ENCODE peak calls at places on chromosomes 5 and 9, in seven cellular contexts. U is GM12878, H is SK-N-SH, Z is H1, T is HCT116, X is K562, D is HepG2. B is an unnamed sample.

GRCh38 chr9:109251080-109251775 is 69.6 kb downstream of the EPB41L4B start:
- DNase-seq in U (no peak), H (no peak), Z (no peak), T (no peak), X (no peak), D (peak), B (no peak)

GRCh38 chr5:100905259-100905914 is 2.3 kb upstream of the ST8SIA4 start:
- DNase-seq in U (no peak), H (no peak), Z (no peak), T (no peak), X (no peak), D (no peak), B (no peak)

GRCh38 chr9:138053996-138054752 is 176.6 kb downstream of the CACNA1B start:
- DNase-seq in U (no peak), H (no peak), Z (no peak), T (no peak), X (no peak), D (no peak), B (peak)

GRCh38 chr9:4980046-4980727 is 4.9 kb upstream of the JAK2 start:
- DNase-seq in U (no peak), H (no peak), Z (no peak), T (no peak), X (no peak), D (no peak), B (no peak)

GRCh38 chr5:157670662-157671591 is at the start of gene C5orf52:
- DNase-seq in U (peak), H (peak), Z (no peak), T (no peak), X (no peak), D (peak), B (no peak)

GRCh38 chr5:126443374-126443851 is 20.2 kb downstream of the GRAMD2B start:
- DNase-seq in U (peak), H (no peak), Z (no peak), T (no peak), X (no peak), D (peak), B (no peak)

GRCh38 chr5:5432020-5432707 is 9.7 kb downstream of the ICE1 start:
- DNase-seq in U (no peak), H (no peak), Z (no peak), T (no peak), X (no peak), D (no peak), B (no peak)

GRCh38 chr5:42595597-42595996 is 161.0 kb upstream of the CCDC152 start:
- DNase-seq in U (no peak), H (no peak), Z (no peak), T (no peak), X (no peak), D (no peak), B (no peak)

GRCh38 chr5:170464280-170465127 is 39.3 kb upstream of the KCNIP1 start:
- DNase-seq in U (no peak), H (no peak), Z (no peak), T (no peak), X (no peak), D (peak), B (no peak)

GRCh38 chr9:124381073-124381945 is 33.9 kb downstream of the PSMB7 start:
- DNase-seq in U (no peak), H (no peak), Z (no peak), T (no peak), X (no peak), D (no peak), B (no peak)

GRCh38 chr5:156559955-156560354 is 233.0 kb downstream of the SGCD start:
- DNase-seq in U (no peak), H (no peak), Z (no peak), T (no peak), X (no peak), D (no peak), B (no peak)

GRCh38 chr5:144433893-144434292 is 263.2 kb downstream of the KCTD16 start:
- DNase-seq in U (no peak), H (no peak), Z (no peak), T (no peak), X (no peak), D (no peak), B (no peak)

GRCh38 chr9:15149450-15149849 is 157.6 kb downstream of the TTC39B start:
- DNase-seq in U (no peak), H (no peak), Z (no peak), T (no peak), X (no peak), D (no peak), B (no peak)

GRCh38 chr9:96293481-96293880 is 8.5 kb downstream of the HSD17B3 start:
- DNase-seq in U (no peak), H (no peak), Z (no peak), T (peak), X (no peak), D (no peak), B (no peak)

GRCh38 chr9:97766092-97766491 is 69.0 kb upstream of the XPA start:
- DNase-seq in U (no peak), H (no peak), Z (no peak), T (no peak), X (no peak), D (no peak), B (no peak)

GRCh38 chr9:16361939-16362338 is 508.5 kb downstream of the BNC2 start:
- DNase-seq in U (no peak), H (no peak), Z (no peak), T (no peak), X (no peak), D (no peak), B (no peak)

GRCh38 chr5:110371725-110372041 is 354.8 kb downstream of the TMEM232 start:
- DNase-seq in U (peak), H (no peak), Z (no peak), T (no peak), X (no peak), D (no peak), B (no peak)

GRCh38 chr9:114339130-114339908 is 9.7 kb downstream of the ORM2 start:
- DNase-seq in U (peak), H (peak), Z (peak), T (no peak), X (peak), D (peak), B (peak)

GRCh38 chr5:1515311-1515920 is 8.3 kb downstream of the LPCAT1 start:
- DNase-seq in U (no peak), H (peak), Z (no peak), T (no peak), X (peak), D (no peak), B (no peak)

GRCh38 chr5:69414885-69415583 is at the start of gene MARVELD2:
- DNase-seq in U (no peak), H (peak), Z (peak), T (peak), X (no peak), D (peak), B (peak)

GRCh38 chr9:113568481-113569321 is 105.2 kb downstream of the RGS3 start:
- DNase-seq in U (no peak), H (peak), Z (no peak), T (no peak), X (no peak), D (no peak), B (no peak)

GRCh38 chr5:126998895-126999570 is 31.3 kb downstream of the MARCHF3 start:
- DNase-seq in U (no peak), H (no peak), Z (no peak), T (no peak), X (no peak), D (no peak), B (no peak)

GRCh38 chr9:110623462-110624025 is 44.0 kb upstream of the SVEP1 start:
- DNase-seq in U (peak), H (peak), Z (no peak), T (peak), X (peak), D (peak), B (peak)

GRCh38 chr9:72526901-72527800 is 5.7 kb downstream of the TMC1 start:
- DNase-seq in U (peak), H (peak), Z (peak), T (peak), X (peak), D (peak), B (no peak)

GRCh38 chr9:90789862-90790261 is 11.8 kb upstream of the SYK start:
- DNase-seq in U (no peak), H (no peak), Z (no peak), T (no peak), X (no peak), D (no peak), B (no peak)

GRCh38 chr5:95669540-95669939 is 13.3 kb downstream of the SPATA9 start:
- DNase-seq in U (no peak), H (no peak), Z (no peak), T (no peak), X (no peak), D (no peak), B (no peak)

GRCh38 chr9:129177443-129177790 is 644 bp downstream of the IER5L start:
- DNase-seq in U (no peak), H (peak), Z (no peak), T (no peak), X (peak), D (no peak), B (no peak)

GRCh38 chr5:10555134-10555733 is 8.6 kb upstream of the ANKRD33B start:
- DNase-seq in U (no peak), H (peak), Z (no peak), T (no peak), X (no peak), D (no peak), B (peak)

GRCh38 chr9:89748020-89748670 is 143.3 kb downstream of the GADD45G start:
- DNase-seq in U (no peak), H (no peak), Z (no peak), T (no peak), X (no peak), D (no peak), B (no peak)

GRCh38 chr9:95024097-95024671 is 293.3 kb downstream of the FANCC start:
- DNase-seq in U (no peak), H (no peak), Z (no peak), T (no peak), X (no peak), D (peak), B (no peak)

GRCh38 chr5:135391869-135392255 is 7.2 kb downstream of the MACROH2A1 start:
- DNase-seq in U (no peak), H (no peak), Z (no peak), T (no peak), X (no peak), D (no peak), B (no peak)

GRCh38 chr9:134538856-134539562 is 102.6 kb upstream of the COL5A1 start:
- DNase-seq in U (no peak), H (no peak), Z (no peak), T (no peak), X (no peak), D (no peak), B (no peak)

GRCh38 chr5:172886974-172887491 is 53.0 kb downstream of the ERGIC1 start:
- DNase-seq in U (no peak), H (no peak), Z (no peak), T (no peak), X (no peak), D (peak), B (no peak)

GRCh38 chr5:172886396-172886932 is 52.4 kb downstream of the ERGIC1 start:
- DNase-seq in U (no peak), H (no peak), Z (no peak), T (no peak), X (no peak), D (no peak), B (no peak)

GRCh38 chr5:172885594-172886340 is 51.7 kb downstream of the ERGIC1 start:
- DNase-seq in U (no peak), H (no peak), Z (no peak), T (no peak), X (no peak), D (no peak), B (no peak)

GRCh38 chr5:172890659-172891058 is 56.6 kb downstream of the ERGIC1 start:
- DNase-seq in U (no peak), H (no peak), Z (no peak), T (no peak), X (no peak), D (no peak), B (no peak)

DNA sequence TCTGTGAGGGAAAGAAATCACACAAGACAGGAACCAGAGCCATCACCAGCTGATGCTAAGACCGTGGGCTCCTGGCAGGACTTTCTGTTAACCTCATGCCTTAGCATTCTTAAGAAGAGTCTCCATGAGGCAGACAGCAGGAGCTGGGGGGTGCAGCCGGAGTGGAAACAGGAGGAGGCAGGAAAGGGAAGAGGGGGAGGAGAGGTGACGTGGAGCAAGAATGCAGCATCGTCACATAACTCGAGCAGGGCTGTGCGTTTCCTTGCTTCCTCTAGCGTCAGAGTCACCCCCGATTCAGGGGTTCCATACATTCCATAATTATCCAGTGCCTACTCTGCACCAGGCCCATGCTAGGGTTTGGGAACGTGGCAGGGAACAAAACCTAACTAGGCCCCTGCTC is 53.7 kb downstream of the ERGIC1 start:
- DNase-seq in U (no peak), H (no peak), Z (no peak), T (no peak), X (no peak), D (no peak), B (no peak)
- TF ChIP-seq JUND in U (no peak), H (no peak), Z (no peak), T (no peak), X (no peak), D (no peak), B (no peak)

GRCh38 chr9:92771309-92771708 is 6.7 kb upstream of the BICD2 start:
- DNase-seq in U (no peak), H (no peak), Z (no peak), T (no peak), X (no peak), D (no peak), B (no peak)
- TF ChIP-seq JUND in U (no peak), H (no peak), Z (no peak), T (no peak), X (no peak), D (no peak), B (no peak)

GRCh38 chr9:77455312-77455927 is 192.7 kb downstream of the GNA14 start:
- DNase-seq in U (no peak), H (no peak), Z (no peak), T (peak), X (peak), D (peak), B (peak)
- TF ChIP-seq JUND in U (no peak), H (no peak), Z (no peak), T (no peak), X (no peak), D (no peak), B (no peak)

GRCh38 chr5:167241436-167242067 is 1049.9 kb upstream of the WWC1 start:
- DNase-seq in U (no peak), H (no peak), Z (no peak), T (no peak), X (no peak), D (no peak), B (no peak)

GRCh38 chr5:167244583-167244982 is 1046.9 kb upstream of the WWC1 start:
- DNase-seq in U (no peak), H (peak), Z (peak), T (no peak), X (no peak), D (no peak), B (no peak)

GRCh38 chr5:167248262-167248661 is 1043.2 kb upstream of the WWC1 start:
- DNase-seq in U (no peak), H (no peak), Z (no peak), T (no peak), X (no peak), D (no peak), B (no peak)

GRCh38 chr5:167250996-167251395 is 1040.4 kb upstream of the WWC1 start:
- DNase-seq in U (no peak), H (no peak), Z (no peak), T (no peak), X (no peak), D (no peak), B (no peak)

DNA sequence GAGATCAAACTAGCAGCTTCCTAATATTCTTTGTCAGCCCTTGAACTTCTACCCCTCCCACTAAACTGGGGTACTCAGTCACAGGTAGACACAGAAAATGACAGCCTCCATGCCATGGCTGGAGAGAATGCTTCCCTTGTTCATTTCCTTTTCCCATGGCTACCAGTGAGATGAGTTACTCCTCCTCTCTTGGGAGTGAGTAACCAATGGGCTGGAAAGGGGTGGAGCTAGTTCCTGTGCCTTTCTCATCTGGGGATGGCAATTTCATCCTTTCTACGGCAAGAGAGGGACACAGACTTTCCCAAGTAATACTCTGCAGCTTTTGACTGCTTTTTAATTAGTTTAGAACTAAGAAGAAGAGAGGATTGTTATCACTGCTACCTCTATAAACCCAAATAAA is 1045.6 kb upstream of the WWC1 start:
- DNase-seq in U (no peak), H (no peak), Z (no peak), T (no peak), X (no peak), D (no peak), B (peak)
- TF ChIP-seq JUND in U (no peak), H (no peak), Z (no peak), T (no peak), X (no peak), D (no peak), B (no peak)

GRCh38 chr9:17531642-17532254 is 47.1 kb upstream of the SH3GL2 start:
- DNase-seq in U (no peak), H (peak), Z (no peak), T (peak), X (peak), D (peak), B (peak)
- TF ChIP-seq JUND in U (no peak), H (no peak), Z (no peak), T (no peak), X (no peak), D (no peak), B (no peak)

GRCh38 chr5:56620903-56621680 is 194.3 kb upstream of the MAP3K1 start:
- DNase-seq in U (no peak), H (no peak), Z (no peak), T (no peak), X (no peak), D (no peak), B (no peak)

GRCh38 chr5:56622146-56622545 is 193.2 kb upstream of the MAP3K1 start:
- DNase-seq in U (no peak), H (no peak), Z (no peak), T (no peak), X (no peak), D (no peak), B (no peak)

GRCh38 chr5:56625577-56625976 is 189.8 kb upstream of the MAP3K1 start:
- DNase-seq in U (no peak), H (no peak), Z (no peak), T (no peak), X (no peak), D (no peak), B (no peak)
- TF ChIP-seq JUND in U (no peak), H (peak), Z (no peak), T (no peak), X (no peak), D (no peak), B (no peak)

DNA sequence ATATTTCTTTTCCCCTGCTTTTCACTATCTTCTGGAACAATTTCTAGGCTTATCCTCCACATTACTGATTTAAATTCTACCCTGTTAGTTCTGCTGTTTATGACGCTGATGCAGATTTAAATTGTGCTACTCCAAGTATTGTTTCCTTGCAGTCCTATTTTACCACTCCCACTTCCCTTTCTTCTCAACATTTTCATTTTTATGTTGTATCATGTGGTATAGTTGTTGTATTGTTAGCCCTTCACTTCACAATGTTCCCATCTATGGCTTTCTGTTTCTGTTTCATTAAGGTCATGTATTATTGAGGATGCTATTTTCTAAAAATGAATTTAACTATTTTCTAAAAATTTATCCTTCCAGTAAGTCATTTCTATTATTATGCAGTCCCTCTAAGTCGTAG is 254.4 kb downstream of the NDUFS4 start:
- DNase-seq in U (no peak), H (no peak), Z (no peak), T (no peak), X (no peak), D (no peak), B (no peak)
- TF ChIP-seq JUND in U (no peak), H (no peak), Z (no peak), T (no peak), X (no peak), D (no peak), B (no peak)

GRCh38 chr9:29701536-29701935 is 2128.3 kb upstream of the C9orf72 start:
- DNase-seq in U (no peak), H (no peak), Z (no peak), T (no peak), X (no peak), D (no peak), B (no peak)
- TF ChIP-seq JUND in U (no peak), H (no peak), Z (no peak), T (no peak), X (no peak), D (no peak), B (no peak)

GRCh38 chr5:139459451-139459934 is 3.0 kb downstream of the ECSCR start:
- DNase-seq in U (peak), H (peak), Z (no peak), T (no peak), X (no peak), D (peak), B (no peak)

GRCh38 chr5:139457653-139458306 is 4.8 kb downstream of the ECSCR start:
- DNase-seq in U (no peak), H (no peak), Z (no peak), T (no peak), X (no peak), D (no peak), B (no peak)

GRCh38 chr5:139457241-139457640 is 5.3 kb downstream of the ECSCR start:
- DNase-seq in U (no peak), H (no peak), Z (no peak), T (no peak), X (no peak), D (no peak), B (no peak)

GRCh38 chr5:139460457-139460856 is 2.1 kb downstream of the ECSCR start:
- DNase-seq in U (no peak), H (no peak), Z (no peak), T (no peak), X (no peak), D (no peak), B (no peak)

DNA sequence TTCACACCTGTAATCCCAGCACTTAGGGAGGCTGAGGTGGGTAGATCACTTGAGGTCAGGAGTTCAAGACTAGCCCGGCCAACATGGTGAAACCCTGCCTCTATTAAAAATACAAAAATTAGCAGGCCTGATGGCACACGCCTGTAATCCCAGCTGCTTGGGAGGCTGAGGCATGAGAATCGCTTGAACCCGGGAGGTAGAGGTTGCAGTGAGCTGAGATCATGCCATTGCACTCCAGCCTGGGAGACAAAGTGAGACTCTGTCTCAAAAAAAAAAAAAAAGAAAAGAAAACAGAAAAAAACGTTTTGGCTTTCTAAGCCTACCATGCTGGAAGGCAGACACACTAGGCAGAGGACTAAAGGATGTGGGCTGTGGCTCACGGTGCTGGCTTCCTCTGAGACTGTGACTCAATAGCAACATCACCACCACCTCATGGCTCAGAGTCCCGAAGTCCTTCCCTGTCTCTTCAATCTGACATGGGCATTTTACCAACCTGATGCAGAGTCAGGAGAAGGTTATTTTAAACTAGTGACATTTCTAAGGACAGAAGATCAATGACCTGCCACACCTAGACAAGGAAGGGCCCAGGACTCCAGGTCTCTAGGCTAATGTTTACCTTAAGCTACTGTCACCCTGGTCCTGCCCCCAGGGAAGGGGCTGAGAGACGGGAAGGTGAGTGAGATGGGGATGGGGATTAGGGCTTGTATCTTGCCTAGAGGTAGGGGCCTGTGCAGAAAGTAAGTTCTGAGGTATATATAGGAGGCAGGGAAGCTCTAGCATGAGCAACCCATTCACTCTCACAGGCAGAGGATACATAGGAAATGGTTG is 3.7 kb downstream of the ECSCR start:
- DNase-seq in U (peak), H (no peak), Z (no peak), T (no peak), X (no peak), D (no peak), B (no peak)
- TF ChIP-seq JUND in U (no peak), H (no peak), Z (no peak), T (no peak), X (no peak), D (no peak), B (no peak)

B was measured in T47D.